ENCODE peak calls at places on chromosomes 1 and 21, in ten cellular contexts. One of them, this sample, is unnamed.
A peak's percentile ranks its signal among the peaks of the same experiment; 100 is the strongest.

GRCh38 chr1:205918955-205919746 is 24.1 kb downstream of the SLC26A9 start:
- DNase-seq in NCI-H524: peak; percentile 76
- DNase-seq in AG08396: peak; percentile 80
- DNase-seq in HuH-7.5: peak; percentile 61
- DNase-seq in naive thymus-derived CD8-positive, alpha-beta T cell: peak; percentile 64
- DNase-seq in kidney glomerular epithelial cell: peak; percentile 80
- DNase-seq in CD8-positive, alpha-beta T cell: peak; percentile 46
- DNase-seq in stimulated activated CD4-positive, alpha-beta T cell treated with anti-CD3 and anti-CD28 coated beads, Interleukin-2, amount 100 ng/mL, for 48 hours: peak; percentile 69
- DNase-seq in MM.1S: peak; percentile 81
- DNase-seq in NT2/D1: peak; percentile 88
- DNase-seq in this sample: peak; percentile 77

GRCh38 chr1:37133276-37134145 is 99.2 kb upstream of the GRIK3 start:
- DNase-seq in NT2/D1: no peak
- DNase-seq in naive thymus-derived CD8-positive, alpha-beta T cell: no peak
- DNase-seq in CD8-positive, alpha-beta T cell: no peak
- DNase-seq in kidney glomerular epithelial cell: no peak
- DNase-seq in NCI-H524: no peak
- DNase-seq in AG08396: no peak
- DNase-seq in MM.1S: no peak
- DNase-seq in stimulated activated CD4-positive, alpha-beta T cell treated with anti-CD3 and anti-CD28 coated beads, Interleukin-2, amount 100 ng/mL, for 48 hours: no peak
- DNase-seq in HuH-7.5: no peak
- DNase-seq in this sample: no peak

GRCh38 chr1:60921175-60921574 is 161.2 kb upstream of the NFIA start:
- DNase-seq in CD8-positive, alpha-beta T cell: no peak
- DNase-seq in AG08396: no peak
- DNase-seq in NT2/D1: no peak
- DNase-seq in naive thymus-derived CD8-positive, alpha-beta T cell: no peak
- DNase-seq in HuH-7.5: no peak
- DNase-seq in NCI-H524: peak; percentile 49
- DNase-seq in stimulated activated CD4-positive, alpha-beta T cell treated with anti-CD3 and anti-CD28 coated beads, Interleukin-2, amount 100 ng/mL, for 48 hours: no peak
- DNase-seq in MM.1S: no peak
- DNase-seq in kidney glomerular epithelial cell: no peak
- DNase-seq in this sample: no peak

GRCh38 chr1:6127587-6128163 is 52.4 kb downstream of the CHD5 start:
- DNase-seq in stimulated activated CD4-positive, alpha-beta T cell treated with anti-CD3 and anti-CD28 coated beads, Interleukin-2, amount 100 ng/mL, for 48 hours: peak; percentile 70
- DNase-seq in HuH-7.5: no peak
- DNase-seq in CD8-positive, alpha-beta T cell: peak; percentile 52
- DNase-seq in NT2/D1: peak; percentile 36
- DNase-seq in kidney glomerular epithelial cell: peak; percentile 22
- DNase-seq in AG08396: peak; percentile 86
- DNase-seq in MM.1S: peak; percentile 91
- DNase-seq in naive thymus-derived CD8-positive, alpha-beta T cell: peak; percentile 67
- DNase-seq in NCI-H524: no peak
- DNase-seq in this sample: peak; percentile 40

GRCh38 chr21:42332557-42332956 is 17.3 kb upstream of the TFF3 start:
- DNase-seq in stimulated activated CD4-positive, alpha-beta T cell treated with anti-CD3 and anti-CD28 coated beads, Interleukin-2, amount 100 ng/mL, for 48 hours: no peak
- DNase-seq in kidney glomerular epithelial cell: no peak
- DNase-seq in MM.1S: no peak
- DNase-seq in NT2/D1: no peak
- DNase-seq in HuH-7.5: no peak
- DNase-seq in naive thymus-derived CD8-positive, alpha-beta T cell: no peak
- DNase-seq in CD8-positive, alpha-beta T cell: no peak
- DNase-seq in AG08396: no peak
- DNase-seq in NCI-H524: no peak
- DNase-seq in this sample: no peak

GRCh38 chr1:15417365-15417934 is 7.8 kb downstream of the EFHD2 start:
- DNase-seq in stimulated activated CD4-positive, alpha-beta T cell treated with anti-CD3 and anti-CD28 coated beads, Interleukin-2, amount 100 ng/mL, for 48 hours: peak; percentile 21
- DNase-seq in MM.1S: no peak
- DNase-seq in naive thymus-derived CD8-positive, alpha-beta T cell: peak; percentile 33
- DNase-seq in HuH-7.5: no peak
- DNase-seq in AG08396: no peak
- DNase-seq in NT2/D1: no peak
- DNase-seq in kidney glomerular epithelial cell: peak; percentile 69
- DNase-seq in CD8-positive, alpha-beta T cell: peak; percentile 54
- DNase-seq in NCI-H524: no peak
- DNase-seq in this sample: peak; percentile 74

GRCh38 chr21:45262041-45262581 is 25.6 kb downstream of the POFUT2 start:
- DNase-seq in NT2/D1: no peak
- DNase-seq in kidney glomerular epithelial cell: no peak
- DNase-seq in MM.1S: no peak
- DNase-seq in naive thymus-derived CD8-positive, alpha-beta T cell: no peak
- DNase-seq in NCI-H524: no peak
- DNase-seq in CD8-positive, alpha-beta T cell: no peak
- DNase-seq in AG08396: no peak
- DNase-seq in stimulated activated CD4-positive, alpha-beta T cell treated with anti-CD3 and anti-CD28 coated beads, Interleukin-2, amount 100 ng/mL, for 48 hours: no peak
- DNase-seq in HuH-7.5: no peak
- DNase-seq in this sample: no peak

GRCh38 chr1:201436461-201436860 is 14.9 kb upstream of the TNNI1 start:
- DNase-seq in NT2/D1: no peak
- DNase-seq in kidney glomerular epithelial cell: no peak
- DNase-seq in AG08396: no peak
- DNase-seq in stimulated activated CD4-positive, alpha-beta T cell treated with anti-CD3 and anti-CD28 coated beads, Interleukin-2, amount 100 ng/mL, for 48 hours: no peak
- DNase-seq in NCI-H524: peak; percentile 85
- DNase-seq in HuH-7.5: peak; percentile 28
- DNase-seq in CD8-positive, alpha-beta T cell: no peak
- DNase-seq in naive thymus-derived CD8-positive, alpha-beta T cell: no peak
- DNase-seq in MM.1S: no peak
- DNase-seq in this sample: peak; percentile 60

GRCh38 chr1:30645807-30646206 is 77.6 kb downstream of the MATN1 start:
- DNase-seq in kidney glomerular epithelial cell: peak; percentile 27
- DNase-seq in AG08396: peak; percentile 66
- DNase-seq in CD8-positive, alpha-beta T cell: no peak
- DNase-seq in naive thymus-derived CD8-positive, alpha-beta T cell: no peak
- DNase-seq in NT2/D1: no peak
- DNase-seq in stimulated activated CD4-positive, alpha-beta T cell treated with anti-CD3 and anti-CD28 coated beads, Interleukin-2, amount 100 ng/mL, for 48 hours: no peak
- DNase-seq in MM.1S: no peak
- DNase-seq in NCI-H524: no peak
- DNase-seq in HuH-7.5: no peak
- DNase-seq in this sample: no peak

GRCh38 chr1:23793018-23793781 is 2.3 kb downstream of the LYPLA2 start:
- DNase-seq in CD8-positive, alpha-beta T cell: no peak
- DNase-seq in MM.1S: no peak
- DNase-seq in stimulated activated CD4-positive, alpha-beta T cell treated with anti-CD3 and anti-CD28 coated beads, Interleukin-2, amount 100 ng/mL, for 48 hours: no peak
- DNase-seq in NT2/D1: no peak
- DNase-seq in kidney glomerular epithelial cell: no peak
- DNase-seq in NCI-H524: no peak
- DNase-seq in AG08396: peak; percentile 59
- DNase-seq in naive thymus-derived CD8-positive, alpha-beta T cell: peak; percentile 41
- DNase-seq in HuH-7.5: no peak
- DNase-seq in this sample: no peak

GRCh38 chr1:188499690-188500089 is 1670.9 kb downstream of the PLA2G4A start:
- DNase-seq in NCI-H524: no peak
- DNase-seq in stimulated activated CD4-positive, alpha-beta T cell treated with anti-CD3 and anti-CD28 coated beads, Interleukin-2, amount 100 ng/mL, for 48 hours: no peak
- DNase-seq in CD8-positive, alpha-beta T cell: no peak
- DNase-seq in HuH-7.5: no peak
- DNase-seq in AG08396: no peak
- DNase-seq in NT2/D1: no peak
- DNase-seq in naive thymus-derived CD8-positive, alpha-beta T cell: no peak
- DNase-seq in kidney glomerular epithelial cell: no peak
- DNase-seq in MM.1S: no peak
- DNase-seq in this sample: peak; percentile 2

GRCh38 chr1:40803447-40803846 is 19.9 kb downstream of the KCNQ4 start:
- DNase-seq in naive thymus-derived CD8-positive, alpha-beta T cell: no peak
- DNase-seq in kidney glomerular epithelial cell: no peak
- DNase-seq in HuH-7.5: no peak
- DNase-seq in MM.1S: no peak
- DNase-seq in CD8-positive, alpha-beta T cell: no peak
- DNase-seq in NCI-H524: no peak
- DNase-seq in stimulated activated CD4-positive, alpha-beta T cell treated with anti-CD3 and anti-CD28 coated beads, Interleukin-2, amount 100 ng/mL, for 48 hours: no peak
- DNase-seq in NT2/D1: no peak
- DNase-seq in AG08396: no peak
- DNase-seq in this sample: no peak

GRCh38 chr1:107450899-107451664 is 310.2 kb downstream of the NTNG1 start:
- DNase-seq in stimulated activated CD4-positive, alpha-beta T cell treated with anti-CD3 and anti-CD28 coated beads, Interleukin-2, amount 100 ng/mL, for 48 hours: no peak
- DNase-seq in naive thymus-derived CD8-positive, alpha-beta T cell: no peak
- DNase-seq in AG08396: no peak
- DNase-seq in HuH-7.5: no peak
- DNase-seq in NCI-H524: no peak
- DNase-seq in CD8-positive, alpha-beta T cell: no peak
- DNase-seq in MM.1S: peak; percentile 53
- DNase-seq in NT2/D1: no peak
- DNase-seq in kidney glomerular epithelial cell: no peak
- DNase-seq in this sample: no peak

GRCh38 chr1:6167391-6168303 is 12.5 kb downstream of the CHD5 start:
- DNase-seq in NT2/D1: no peak
- DNase-seq in stimulated activated CD4-positive, alpha-beta T cell treated with anti-CD3 and anti-CD28 coated beads, Interleukin-2, amount 100 ng/mL, for 48 hours: no peak
- DNase-seq in NCI-H524: no peak
- DNase-seq in AG08396: no peak
- DNase-seq in HuH-7.5: no peak
- DNase-seq in MM.1S: no peak
- DNase-seq in kidney glomerular epithelial cell: no peak
- DNase-seq in CD8-positive, alpha-beta T cell: no peak
- DNase-seq in naive thymus-derived CD8-positive, alpha-beta T cell: no peak
- DNase-seq in this sample: no peak

GRCh38 chr1:151918156-151918555 is 8.8 kb upstream of the THEM4 start:
- DNase-seq in stimulated activated CD4-positive, alpha-beta T cell treated with anti-CD3 and anti-CD28 coated beads, Interleukin-2, amount 100 ng/mL, for 48 hours: no peak
- DNase-seq in NT2/D1: no peak
- DNase-seq in AG08396: no peak
- DNase-seq in kidney glomerular epithelial cell: no peak
- DNase-seq in naive thymus-derived CD8-positive, alpha-beta T cell: no peak
- DNase-seq in NCI-H524: no peak
- DNase-seq in CD8-positive, alpha-beta T cell: no peak
- DNase-seq in HuH-7.5: no peak
- DNase-seq in MM.1S: no peak
- DNase-seq in this sample: no peak

GRCh38 chr1:119587328-119587727 is 60.7 kb downstream of the ZNF697 start:
- DNase-seq in stimulated activated CD4-positive, alpha-beta T cell treated with anti-CD3 and anti-CD28 coated beads, Interleukin-2, amount 100 ng/mL, for 48 hours: no peak
- DNase-seq in MM.1S: no peak
- DNase-seq in AG08396: peak; percentile 5
- DNase-seq in HuH-7.5: no peak
- DNase-seq in naive thymus-derived CD8-positive, alpha-beta T cell: no peak
- DNase-seq in NCI-H524: no peak
- DNase-seq in NT2/D1: no peak
- DNase-seq in CD8-positive, alpha-beta T cell: no peak
- DNase-seq in kidney glomerular epithelial cell: peak; percentile 57
- DNase-seq in this sample: peak; percentile 97

GRCh38 chr1:3746784-3747521 is 5.3 kb upstream of the CCDC27 start:
- DNase-seq in MM.1S: peak; percentile 70
- DNase-seq in kidney glomerular epithelial cell: peak; percentile 58
- DNase-seq in NT2/D1: peak; percentile 76
- DNase-seq in AG08396: peak; percentile 97
- DNase-seq in stimulated activated CD4-positive, alpha-beta T cell treated with anti-CD3 and anti-CD28 coated beads, Interleukin-2, amount 100 ng/mL, for 48 hours: peak; percentile 90
- DNase-seq in NCI-H524: peak; percentile 75
- DNase-seq in CD8-positive, alpha-beta T cell: peak; percentile 77
- DNase-seq in HuH-7.5: peak; percentile 96
- DNase-seq in naive thymus-derived CD8-positive, alpha-beta T cell: peak; percentile 83
- DNase-seq in this sample: peak; percentile 75

GRCh38 chr1:96291468-96291867 is 430.1 kb upstream of the PTBP2 start:
- DNase-seq in naive thymus-derived CD8-positive, alpha-beta T cell: no peak
- DNase-seq in HuH-7.5: no peak
- DNase-seq in stimulated activated CD4-positive, alpha-beta T cell treated with anti-CD3 and anti-CD28 coated beads, Interleukin-2, amount 100 ng/mL, for 48 hours: no peak
- DNase-seq in NT2/D1: no peak
- DNase-seq in MM.1S: no peak
- DNase-seq in CD8-positive, alpha-beta T cell: no peak
- DNase-seq in kidney glomerular epithelial cell: no peak
- DNase-seq in NCI-H524: no peak
- DNase-seq in AG08396: no peak
- DNase-seq in this sample: no peak

GRCh38 chr1:62882161-62882560 is 98.2 kb downstream of the ATG4C start:
- DNase-seq in AG08396: no peak
- DNase-seq in NT2/D1: no peak
- DNase-seq in CD8-positive, alpha-beta T cell: no peak
- DNase-seq in stimulated activated CD4-positive, alpha-beta T cell treated with anti-CD3 and anti-CD28 coated beads, Interleukin-2, amount 100 ng/mL, for 48 hours: no peak
- DNase-seq in HuH-7.5: no peak
- DNase-seq in MM.1S: no peak
- DNase-seq in naive thymus-derived CD8-positive, alpha-beta T cell: no peak
- DNase-seq in NCI-H524: peak; percentile 86
- DNase-seq in kidney glomerular epithelial cell: no peak
- DNase-seq in this sample: peak; percentile 57

GRCh38 chr1:23644555-23644866 is 47.1 kb upstream of the RPL11 start:
- DNase-seq in HuH-7.5: no peak
- DNase-seq in MM.1S: no peak
- DNase-seq in AG08396: no peak
- DNase-seq in NT2/D1: no peak
- DNase-seq in NCI-H524: peak; percentile 18
- DNase-seq in naive thymus-derived CD8-positive, alpha-beta T cell: no peak
- DNase-seq in stimulated activated CD4-positive, alpha-beta T cell treated with anti-CD3 and anti-CD28 coated beads, Interleukin-2, amount 100 ng/mL, for 48 hours: no peak
- DNase-seq in kidney glomerular epithelial cell: no peak
- DNase-seq in CD8-positive, alpha-beta T cell: no peak
- DNase-seq in this sample: peak; percentile 96

GRCh38 chr21:28294046-28294445 is 698.6 kb downstream of the LTN1 start:
- DNase-seq in AG08396: no peak
- DNase-seq in HuH-7.5: no peak
- DNase-seq in naive thymus-derived CD8-positive, alpha-beta T cell: no peak
- DNase-seq in kidney glomerular epithelial cell: no peak
- DNase-seq in NT2/D1: no peak
- DNase-seq in CD8-positive, alpha-beta T cell: no peak
- DNase-seq in stimulated activated CD4-positive, alpha-beta T cell treated with anti-CD3 and anti-CD28 coated beads, Interleukin-2, amount 100 ng/mL, for 48 hours: no peak
- DNase-seq in MM.1S: no peak
- DNase-seq in NCI-H524: no peak
- DNase-seq in this sample: no peak

GRCh38 chr1:184743062-184743756 is 11.4 kb downstream of the EDEM3 start:
- DNase-seq in naive thymus-derived CD8-positive, alpha-beta T cell: peak; percentile 27
- DNase-seq in AG08396: no peak
- DNase-seq in MM.1S: peak; percentile 95
- DNase-seq in NT2/D1: no peak
- DNase-seq in CD8-positive, alpha-beta T cell: no peak
- DNase-seq in stimulated activated CD4-positive, alpha-beta T cell treated with anti-CD3 and anti-CD28 coated beads, Interleukin-2, amount 100 ng/mL, for 48 hours: no peak
- DNase-seq in NCI-H524: no peak
- DNase-seq in kidney glomerular epithelial cell: no peak
- DNase-seq in HuH-7.5: no peak
- DNase-seq in this sample: no peak

GRCh38 chr1:38064232-38064903 is 17.8 kb upstream of the POU3F1 start:
- DNase-seq in stimulated activated CD4-positive, alpha-beta T cell treated with anti-CD3 and anti-CD28 coated beads, Interleukin-2, amount 100 ng/mL, for 48 hours: no peak
- DNase-seq in NCI-H524: no peak
- DNase-seq in AG08396: peak; percentile 29
- DNase-seq in CD8-positive, alpha-beta T cell: no peak
- DNase-seq in kidney glomerular epithelial cell: peak; percentile 18
- DNase-seq in HuH-7.5: no peak
- DNase-seq in NT2/D1: no peak
- DNase-seq in MM.1S: no peak
- DNase-seq in naive thymus-derived CD8-positive, alpha-beta T cell: no peak
- DNase-seq in this sample: peak; percentile 92

GRCh38 chr21:44496196-44496899 is 41.0 kb downstream of the LRRC3 start:
- DNase-seq in naive thymus-derived CD8-positive, alpha-beta T cell: no peak
- DNase-seq in CD8-positive, alpha-beta T cell: no peak
- DNase-seq in NT2/D1: no peak
- DNase-seq in MM.1S: no peak
- DNase-seq in stimulated activated CD4-positive, alpha-beta T cell treated with anti-CD3 and anti-CD28 coated beads, Interleukin-2, amount 100 ng/mL, for 48 hours: no peak
- DNase-seq in NCI-H524: no peak
- DNase-seq in HuH-7.5: no peak
- DNase-seq in AG08396: no peak
- DNase-seq in kidney glomerular epithelial cell: no peak
- DNase-seq in this sample: no peak

GRCh38 chr1:119097380-119097779 is 43.1 kb downstream of the WARS2 start:
- DNase-seq in HuH-7.5: no peak
- DNase-seq in naive thymus-derived CD8-positive, alpha-beta T cell: no peak
- DNase-seq in stimulated activated CD4-positive, alpha-beta T cell treated with anti-CD3 and anti-CD28 coated beads, Interleukin-2, amount 100 ng/mL, for 48 hours: no peak
- DNase-seq in NCI-H524: peak; percentile 11
- DNase-seq in kidney glomerular epithelial cell: no peak
- DNase-seq in AG08396: no peak
- DNase-seq in NT2/D1: no peak
- DNase-seq in CD8-positive, alpha-beta T cell: no peak
- DNase-seq in MM.1S: no peak
- DNase-seq in this sample: peak; percentile 79

GRCh38 chr1:35324486-35324885 is 56.0 kb downstream of the ZMYM4 start:
- DNase-seq in kidney glomerular epithelial cell: peak; percentile 5
- DNase-seq in AG08396: peak; percentile 17
- DNase-seq in stimulated activated CD4-positive, alpha-beta T cell treated with anti-CD3 and anti-CD28 coated beads, Interleukin-2, amount 100 ng/mL, for 48 hours: no peak
- DNase-seq in MM.1S: no peak
- DNase-seq in NCI-H524: no peak
- DNase-seq in NT2/D1: no peak
- DNase-seq in HuH-7.5: no peak
- DNase-seq in CD8-positive, alpha-beta T cell: no peak
- DNase-seq in naive thymus-derived CD8-positive, alpha-beta T cell: no peak
- DNase-seq in this sample: no peak

GRCh38 chr1:64112281-64112680 is 91.1 kb upstream of the UBE2U start:
- DNase-seq in NT2/D1: no peak
- DNase-seq in NCI-H524: no peak
- DNase-seq in CD8-positive, alpha-beta T cell: no peak
- DNase-seq in naive thymus-derived CD8-positive, alpha-beta T cell: no peak
- DNase-seq in HuH-7.5: no peak
- DNase-seq in stimulated activated CD4-positive, alpha-beta T cell treated with anti-CD3 and anti-CD28 coated beads, Interleukin-2, amount 100 ng/mL, for 48 hours: no peak
- DNase-seq in AG08396: peak; percentile 30
- DNase-seq in kidney glomerular epithelial cell: peak; percentile 67
- DNase-seq in MM.1S: no peak
- DNase-seq in this sample: no peak

GRCh38 chr1:207925210-207925609 is 14.3 kb upstream of the CD34 start:
- DNase-seq in MM.1S: no peak
- DNase-seq in NT2/D1: peak; percentile 42
- DNase-seq in naive thymus-derived CD8-positive, alpha-beta T cell: no peak
- DNase-seq in HuH-7.5: no peak
- DNase-seq in kidney glomerular epithelial cell: no peak
- DNase-seq in CD8-positive, alpha-beta T cell: no peak
- DNase-seq in stimulated activated CD4-positive, alpha-beta T cell treated with anti-CD3 and anti-CD28 coated beads, Interleukin-2, amount 100 ng/mL, for 48 hours: no peak
- DNase-seq in NCI-H524: peak; percentile 81
- DNase-seq in AG08396: no peak
- DNase-seq in this sample: peak; percentile 88